ENCODE peak calls at places on chromosomes 4 and X, in nine cellular contexts. U is adrenal gland; B is foreskin keratinocyte; S is activated gamma-delta T cell treated with Interleukin-2 at 50 U/mL for 16 hours; W is PC-3; O is KBM-7; F is stimulated activated CD8-positive, alpha-beta memory T cell treated with anti-CD3 and anti-CD28 coated beads, Interleukin-4, amount 100 ng/mL, for 4 hours; R is OCI-LY7; C is ecto neural progenitor cell. V is an unnamed sample.
A peak's percentile ranks its signal among the peaks of the same experiment; 100 is the strongest.

GRCh38 chrX:24231169-24231568 is 81.6 kb downstream of the ZFX start:
- DNase-seq in S (no peak), W (peak; percentile 63), R (no peak), B (peak; percentile 79), C (no peak), O (peak; percentile 45), U (peak; percentile 34), F (no peak), V (no peak)

GRCh38 chrX:11611965-11612364 is 53.8 kb downstream of the ARHGAP6 start:
- DNase-seq in O (no peak), S (no peak), B (no peak), U (no peak), F (no peak), R (peak; percentile 41), W (no peak), C (no peak), V (no peak)

GRCh38 chr4:57850141-57850540 is 740.0 kb upstream of the IGFBP7 start:
- DNase-seq in R (no peak), O (no peak), F (no peak), C (no peak), U (no peak), B (no peak), S (no peak), W (no peak), V (no peak)

GRCh38 chr4:101649790-101650450 is 140.6 kb upstream of the BANK1 start:
- DNase-seq in U (no peak), O (no peak), B (peak; percentile 90), R (no peak), S (no peak), C (no peak), F (no peak), W (no peak), V (no peak)

GRCh38 chr4:37609621-37610020 is 76.6 kb downstream of the RELL1 start:
- DNase-seq in S (no peak), W (no peak), F (no peak), O (no peak), R (no peak), B (no peak), C (no peak), U (no peak), V (no peak)

GRCh38 chr4:123588631-123589223 is 192.1 kb downstream of the SPRY1 start:
- DNase-seq in U (no peak), F (no peak), C (no peak), W (peak; percentile 78), R (no peak), O (peak; percentile 43), S (no peak), B (no peak), V (no peak)

GRCh38 chrX:54776987-54777672 is 20.9 kb downstream of the ITIH6 start:
- DNase-seq in S (peak; percentile 13), O (no peak), R (no peak), C (no peak), B (no peak), W (peak; percentile 9), U (no peak), F (no peak), V (no peak)

GRCh38 chr4:38294238-38294637 is 334.0 kb downstream of the PTTG2 start:
- DNase-seq in R (no peak), U (no peak), C (no peak), S (no peak), F (no peak), W (no peak), B (no peak), O (no peak), V (no peak)